ENCODE peak calls at places on chromosome 2, in four cellular contexts. L, T, K and E are unnamed samples.

GRCh38 chr2:25243995-25244394 is 75.6 kb upstream of the POMC start:
- DNase-seq in K (no peak), T (no peak), L (no peak), E (no peak)

GRCh38 chr2:111072220-111072871 is 48.4 kb upstream of the BCL2L11 start:
- DNase-seq in L (no peak), T (no peak), K (peak; percentile 98), E (no peak)

GRCh38 chr2:163667064-163667887 is 68.5 kb downstream of the FIGN start:
- DNase-seq in L (no peak), K (peak; percentile 96), T (no peak), E (no peak)

GRCh38 chr2:217270089-217270800 is 410.4 kb upstream of the TNP1 start:
- DNase-seq in K (no peak), L (no peak), T (no peak), E (no peak)

GRCh38 chr2:126644630-126645191 is 11.2 kb upstream of the GYPC start:
- DNase-seq in K (no peak), T (no peak), L (no peak), E (peak; percentile 15)

GRCh38 chr2:170394988-170395387 is 217.0 kb downstream of the MYO3B start:
- DNase-seq in K (no peak), L (no peak), T (no peak), E (no peak)

GRCh38 chr2:155099784-155100183 is 401.3 kb downstream of the KCNJ3 start:
- DNase-seq in K (peak; percentile 14), T (no peak), L (no peak), E (no peak)

GRCh38 chr2:127032601-127033000 is 74.4 kb downstream of the BIN1 start:
- DNase-seq in T (no peak), L (no peak), K (no peak), E (no peak)

GRCh38 chr2:23375448-23375847 is 9.5 kb upstream of the KLHL29 start:
- DNase-seq in T (no peak), L (peak; percentile 34), K (peak; percentile 22), E (peak; percentile 33)

GRCh38 chr2:101173707-101174295 is 22.6 kb upstream of the TBC1D8 start:
- DNase-seq in K (no peak), T (peak; percentile 48), L (peak; percentile 38), E (peak; percentile 48)

GRCh38 chr2:53028259-53028658 is 739.3 kb upstream of the CHAC2 start:
- DNase-seq in L (no peak), K (no peak), T (no peak), E (no peak)

GRCh38 chr2:100260712-100261620 is 61.3 kb downstream of the LONRF2 start:
- DNase-seq in L (peak; percentile 70), T (peak; percentile 30), K (peak; percentile 61), E (peak; percentile 64)

GRCh38 chr2:171785450-171785849 is 98.2 kb downstream of the DYNC1I2 start:
- DNase-seq in T (no peak), K (no peak), L (no peak), E (no peak)

GRCh38 chr2:88942793-88943192 is 251.3 kb downstream of the RPIA start:
- DNase-seq in K (no peak), L (no peak), T (no peak), E (no peak)

GRCh38 chr2:98730053-98730850 is 680 bp downstream of the MGAT4A start:
- DNase-seq in T (peak; percentile 71), L (no peak), K (peak; percentile 67), E (no peak)

GRCh38 chr2:3134026-3134571 is 243.5 kb downstream of the EIPR1 start:
- DNase-seq in L (no peak), K (no peak), T (no peak), E (no peak)

GRCh38 chr2:97950329-97951154 is 45.2 kb downstream of the TMEM131 start:
- DNase-seq in L (no peak), T (no peak), K (no peak), E (no peak)

GRCh38 chr2:61434314-61434713 is 36.6 kb downstream of the USP34 start:
- DNase-seq in K (no peak), L (no peak), T (no peak), E (no peak)

GRCh38 chr2:225995788-225996476 is 596.4 kb downstream of the NYAP2 start:
- DNase-seq in T (no peak), K (no peak), L (no peak), E (no peak)

GRCh38 chr2:232888839-232889529 is 18.9 kb downstream of the SNORC start:
- DNase-seq in K (no peak), L (no peak), T (peak; percentile 13), E (no peak)

GRCh38 chr2:20093263-20094141 is 42.1 kb upstream of the LAPTM4A start:
- DNase-seq in K (peak; percentile 69), L (no peak), T (peak; percentile 70), E (no peak)

GRCh38 chr2:165113414-165113813 is 90.4 kb downstream of the SCN3A start:
- DNase-seq in L (no peak), T (no peak), K (no peak), E (no peak)

GRCh38 chr2:150296795-150297546 is 190.5 kb downstream of the RND3 start:
- DNase-seq in T (no peak), K (peak; percentile 92), L (no peak), E (no peak)

GRCh38 chr2:98013407-98014042 is 17.8 kb upstream of the TMEM131 start:
- DNase-seq in K (no peak), L (peak; percentile 46), T (no peak), E (peak; percentile 41)

GRCh38 chr2:195202163-195202845 is 454.7 kb upstream of the SLC39A10 start:
- DNase-seq in L (no peak), T (no peak), K (no peak), E (no peak)

GRCh38 chr2:219435701-219436100 is 1.1 kb downstream of the SPEG start:
- DNase-seq in K (no peak), T (no peak), L (no peak), E (no peak)

DNA sequence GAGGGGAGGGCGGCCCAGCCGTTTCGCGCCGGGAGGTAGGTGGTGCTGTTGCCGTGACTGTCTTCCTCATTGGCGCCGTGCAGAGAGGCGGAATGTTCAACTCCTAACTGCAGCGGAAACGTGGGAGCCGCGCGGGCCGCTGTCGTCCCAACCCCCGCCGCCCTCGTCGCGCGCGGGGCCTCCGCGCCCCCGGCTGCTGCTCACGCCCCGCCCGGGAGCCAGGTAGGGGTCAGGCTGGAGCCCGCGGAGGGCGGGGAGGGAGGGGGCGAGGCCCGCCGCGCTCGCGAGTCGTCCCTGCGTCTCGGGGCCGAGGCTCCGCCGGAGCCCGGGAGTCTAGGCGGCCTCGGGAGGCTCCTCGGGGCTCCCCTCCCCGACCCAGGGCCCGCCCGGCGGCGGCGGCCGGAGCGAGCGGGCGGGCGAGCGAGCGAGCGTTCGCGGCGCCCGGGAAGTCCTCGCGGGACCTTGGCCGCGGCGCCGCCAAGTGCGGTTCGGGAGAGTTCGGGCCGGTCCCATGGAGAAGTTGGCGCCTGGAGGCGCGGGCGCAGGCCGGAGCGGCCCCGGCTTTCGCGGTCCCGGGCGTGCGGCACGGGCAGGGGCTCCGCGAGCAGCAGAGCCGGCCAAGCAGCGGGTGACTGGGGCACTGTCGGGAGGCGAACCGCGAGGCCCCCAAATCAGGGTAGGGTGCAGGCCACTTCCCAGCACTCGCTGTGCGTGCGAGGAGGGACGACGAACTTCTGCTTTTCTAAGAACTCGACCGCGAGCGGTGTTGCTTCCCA is at the start of gene MAP3K20:
- DNase-seq in T (peak; percentile 75), L (peak; percentile 76), K (peak; percentile 70), E (peak; percentile 72)
- TF ChIP-seq CTCF in T (no peak), L (peak; percentile 69), K (peak; percentile 48), E (peak; percentile 53)

GRCh38 chr2:241225983-241226382 is 37.5 kb downstream of the ANO7 start:
- DNase-seq in L (no peak), K (no peak), T (no peak), E (no peak)

GRCh38 chr2:241223211-241224067 is 35.0 kb downstream of the ANO7 start:
- DNase-seq in K (peak; percentile 24), T (no peak), L (no peak), E (no peak)

GRCh38 chr2:241225545-241225944 is 37.1 kb downstream of the ANO7 start:
- DNase-seq in T (no peak), L (no peak), K (no peak), E (no peak)

GRCh38 chr2:241224851-241225438 is 36.5 kb downstream of the ANO7 start:
- DNase-seq in K (no peak), T (no peak), L (no peak), E (no peak)

DNA sequence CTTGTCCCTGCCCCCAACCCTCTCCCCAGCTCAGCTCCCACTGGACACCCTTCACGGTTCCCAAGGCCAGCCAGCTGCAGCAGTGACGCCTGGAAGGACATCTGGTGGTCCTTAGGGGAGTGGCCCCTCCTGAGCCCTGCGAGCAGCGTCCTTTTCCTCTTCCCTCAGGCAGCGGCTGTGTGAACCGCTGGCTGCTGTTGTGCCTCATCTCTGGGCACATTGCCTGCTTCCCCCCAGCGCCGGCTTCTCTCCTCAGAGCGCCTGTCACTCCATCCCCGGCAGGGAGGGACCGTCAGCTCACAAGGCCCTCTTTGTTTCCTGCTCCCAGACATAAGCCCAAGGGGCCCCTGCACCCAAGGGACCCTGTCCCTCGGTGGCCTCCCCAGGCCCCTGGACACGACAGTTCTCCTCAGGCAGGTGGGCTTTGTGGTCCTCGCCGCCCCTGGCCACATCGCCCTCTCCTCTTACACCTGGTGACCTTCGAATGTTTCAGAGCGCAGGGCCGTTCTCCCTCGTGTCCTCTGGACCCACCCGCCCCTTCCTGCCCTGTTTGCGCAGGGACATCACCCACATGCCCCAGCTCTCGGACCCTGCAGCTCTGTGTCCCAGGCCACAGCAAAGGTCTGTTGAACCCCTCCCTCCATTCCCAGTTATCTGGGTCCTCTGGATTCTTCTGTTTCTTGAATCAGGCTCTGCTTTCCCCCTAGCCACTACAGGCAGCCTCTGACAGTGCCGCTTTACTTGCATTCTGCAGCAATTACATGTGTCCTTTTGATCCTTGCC is 35.8 kb downstream of the ANO7 start:
- DNase-seq in K (peak; percentile 23), L (no peak), T (no peak), E (no peak)
- TF ChIP-seq CTCF in K (no peak), L (no peak), T (no peak), E (no peak)

GRCh38 chr2:238856713-238857567 is 9.1 kb downstream of the TWIST2 start:
- DNase-seq in L (no peak), K (no peak), T (no peak), E (no peak)
- TF ChIP-seq CTCF in L (no peak), K (no peak), T (no peak), E (no peak)

GRCh38 chr2:74588664-74589063 is 34.1 kb downstream of the DOK1 start:
- DNase-seq in T (no peak), K (no peak), L (no peak), E (no peak)

GRCh38 chr2:74599676-74600075 is 45.2 kb downstream of the DOK1 start:
- DNase-seq in L (no peak), T (no peak), K (no peak), E (no peak)

GRCh38 chr2:74597456-74597855 is 42.9 kb downstream of the DOK1 start:
- DNase-seq in T (no peak), L (no peak), K (no peak), E (no peak)

GRCh38 chr2:74596584-74596983 is 42.1 kb downstream of the DOK1 start:
- DNase-seq in L (no peak), K (no peak), T (no peak), E (no peak)

GRCh38 chr2:74593826-74594467 is 39.4 kb downstream of the DOK1 start:
- DNase-seq in T (no peak), L (no peak), K (no peak), E (no peak)
- TF ChIP-seq CTCF in T (no peak), L (no peak), K (no peak), E (no peak)